ENCODE peak calls at places on chromosomes 2 and 18, in seven cellular contexts. One of them, this sample, is unnamed.

GRCh38 chr18:4004176-4004829 is 450.8 kb downstream of the DLGAP1 start:
- DNase-seq in aorta: no peak
- DNase-seq in lower lobe of right lung: no peak
- DNase-seq in breast epithelium: no peak
- DNase-seq in A549: no peak
- DNase-seq in tibial nerve: no peak
- DNase-seq in A673: peak
- DNase-seq in this sample: no peak

GRCh38 chr2:56127773-56128170 is 56.0 kb upstream of the CCDC85A start:
- DNase-seq in aorta: no peak
- DNase-seq in lower lobe of right lung: no peak
- DNase-seq in breast epithelium: no peak
- DNase-seq in A549: no peak
- DNase-seq in tibial nerve: no peak
- DNase-seq in A673: peak
- DNase-seq in this sample: no peak

GRCh38 chr2:207938886-207939285 is 86.4 kb downstream of the PLEKHM3 start:
- DNase-seq in aorta: no peak
- DNase-seq in lower lobe of right lung: no peak
- DNase-seq in breast epithelium: no peak
- DNase-seq in A549: no peak
- DNase-seq in tibial nerve: no peak
- DNase-seq in A673: no peak
- DNase-seq in this sample: no peak

GRCh38 chr2:105403785-105404698 is 5.2 kb upstream of the FHL2 start:
- DNase-seq in aorta: peak
- DNase-seq in lower lobe of right lung: no peak
- DNase-seq in breast epithelium: no peak
- DNase-seq in A549: peak
- DNase-seq in tibial nerve: no peak
- DNase-seq in A673: no peak
- DNase-seq in this sample: no peak

GRCh38 chr2:217835931-217836881 is 166.6 kb downstream of the TNS1 start:
- DNase-seq in aorta: peak
- DNase-seq in lower lobe of right lung: peak
- DNase-seq in breast epithelium: no peak
- DNase-seq in A549: no peak
- DNase-seq in tibial nerve: peak
- DNase-seq in A673: peak
- DNase-seq in this sample: no peak

GRCh38 chr18:25164837-25165791 is 186.9 kb downstream of the ZNF521 start:
- DNase-seq in aorta: peak
- DNase-seq in lower lobe of right lung: no peak
- DNase-seq in breast epithelium: no peak
- DNase-seq in A549: no peak
- DNase-seq in tibial nerve: peak
- DNase-seq in A673: peak
- DNase-seq in this sample: no peak

GRCh38 chr2:13558368-13558767 is 841.6 kb downstream of the TRIB2 start:
- DNase-seq in aorta: no peak
- DNase-seq in lower lobe of right lung: no peak
- DNase-seq in breast epithelium: no peak
- DNase-seq in A549: no peak
- DNase-seq in tibial nerve: no peak
- DNase-seq in A673: no peak
- DNase-seq in this sample: no peak

GRCh38 chr2:15993232-15993610 is 52.9 kb downstream of the MYCN start:
- DNase-seq in aorta: no peak
- DNase-seq in lower lobe of right lung: no peak
- DNase-seq in breast epithelium: no peak
- DNase-seq in A549: no peak
- DNase-seq in tibial nerve: no peak
- DNase-seq in A673: no peak
- DNase-seq in this sample: no peak

GRCh38 chr18:11994346-11994707 is 13.0 kb downstream of the IMPA2 start:
- DNase-seq in aorta: peak
- DNase-seq in lower lobe of right lung: peak
- DNase-seq in breast epithelium: no peak
- DNase-seq in A549: peak
- DNase-seq in tibial nerve: no peak
- DNase-seq in A673: no peak
- DNase-seq in this sample: no peak

GRCh38 chr2:19540739-19541503 is 182.5 kb upstream of the OSR1 start:
- DNase-seq in aorta: no peak
- DNase-seq in lower lobe of right lung: no peak
- DNase-seq in breast epithelium: no peak
- DNase-seq in A549: peak
- DNase-seq in tibial nerve: peak
- DNase-seq in A673: peak
- DNase-seq in this sample: no peak

GRCh38 chr18:59650266-59650820 is 46.9 kb downstream of the CCBE1 start:
- DNase-seq in aorta: no peak
- DNase-seq in lower lobe of right lung: no peak
- DNase-seq in breast epithelium: no peak
- DNase-seq in A549: no peak
- DNase-seq in tibial nerve: no peak
- DNase-seq in A673: peak
- DNase-seq in this sample: no peak

GRCh38 chr18:74065366-74065765 is 82.3 kb downstream of the FBXO15 start:
- DNase-seq in aorta: no peak
- DNase-seq in lower lobe of right lung: no peak
- DNase-seq in breast epithelium: no peak
- DNase-seq in A549: no peak
- DNase-seq in tibial nerve: no peak
- DNase-seq in A673: no peak
- DNase-seq in this sample: no peak

GRCh38 chr18:63480476-63480875 is 3.7 kb downstream of the SERPINB5 start:
- DNase-seq in aorta: no peak
- DNase-seq in lower lobe of right lung: no peak
- DNase-seq in breast epithelium: no peak
- DNase-seq in A549: no peak
- DNase-seq in tibial nerve: no peak
- DNase-seq in A673: no peak
- DNase-seq in this sample: no peak

GRCh38 chr2:203025592-203025991 is 10.9 kb downstream of the NBEAL1 start:
- DNase-seq in aorta: no peak
- DNase-seq in lower lobe of right lung: no peak
- DNase-seq in breast epithelium: no peak
- DNase-seq in A549: no peak
- DNase-seq in tibial nerve: no peak
- DNase-seq in A673: no peak
- DNase-seq in this sample: no peak

GRCh38 chr2:14015113-14015512 is 617.4 kb upstream of the LRATD1 start:
- DNase-seq in aorta: no peak
- DNase-seq in lower lobe of right lung: no peak
- DNase-seq in breast epithelium: no peak
- DNase-seq in A549: no peak
- DNase-seq in tibial nerve: no peak
- DNase-seq in A673: no peak
- DNase-seq in this sample: no peak

GRCh38 chr2:124080281-124081153 is 55.4 kb downstream of the CNTNAP5 start:
- DNase-seq in aorta: no peak
- DNase-seq in lower lobe of right lung: no peak
- DNase-seq in breast epithelium: no peak
- DNase-seq in A549: no peak
- DNase-seq in tibial nerve: no peak
- DNase-seq in A673: no peak
- DNase-seq in this sample: no peak

GRCh38 chr18:3246636-3247242 is 862 bp upstream of the MYL12A start:
- DNase-seq in aorta: peak
- DNase-seq in lower lobe of right lung: peak
- DNase-seq in breast epithelium: no peak
- DNase-seq in A549: no peak
- DNase-seq in tibial nerve: peak
- DNase-seq in A673: no peak
- DNase-seq in this sample: no peak

GRCh38 chr2:23521060-23521459 is 136.1 kb downstream of the KLHL29 start:
- DNase-seq in aorta: peak
- DNase-seq in lower lobe of right lung: no peak
- DNase-seq in breast epithelium: no peak
- DNase-seq in A549: no peak
- DNase-seq in tibial nerve: no peak
- DNase-seq in A673: no peak
- DNase-seq in this sample: no peak

GRCh38 chr2:156472686-156473085 is 36.5 kb downstream of the GPD2 start:
- DNase-seq in aorta: no peak
- DNase-seq in lower lobe of right lung: no peak
- DNase-seq in breast epithelium: no peak
- DNase-seq in A549: no peak
- DNase-seq in tibial nerve: no peak
- DNase-seq in A673: no peak
- DNase-seq in this sample: no peak

GRCh38 chr2:72037322-72037721 is 110.3 kb downstream of the CYP26B1 start:
- DNase-seq in aorta: no peak
- DNase-seq in lower lobe of right lung: no peak
- DNase-seq in breast epithelium: no peak
- DNase-seq in A549: no peak
- DNase-seq in tibial nerve: no peak
- DNase-seq in A673: no peak
- DNase-seq in this sample: no peak

GRCh38 chr2:135875491-135876065 is 665 bp downstream of the MCM6 start:
- DNase-seq in aorta: peak
- DNase-seq in lower lobe of right lung: peak
- DNase-seq in breast epithelium: peak
- DNase-seq in A549: peak
- DNase-seq in tibial nerve: peak
- DNase-seq in A673: peak
- DNase-seq in this sample: peak

GRCh38 chr2:113233593-113234550 is 44.8 kb downstream of the PAX8 start:
- DNase-seq in aorta: no peak
- DNase-seq in lower lobe of right lung: no peak
- DNase-seq in breast epithelium: no peak
- DNase-seq in A549: peak
- DNase-seq in tibial nerve: no peak
- DNase-seq in A673: no peak
- DNase-seq in this sample: no peak

GRCh38 chr2:195741191-195741590 is 84.2 kb downstream of the SLC39A10 start:
- DNase-seq in aorta: no peak
- DNase-seq in lower lobe of right lung: no peak
- DNase-seq in breast epithelium: no peak
- DNase-seq in A549: no peak
- DNase-seq in tibial nerve: no peak
- DNase-seq in A673: no peak
- DNase-seq in this sample: no peak
- H3K27ac ChIP-seq in aorta: no peak
- H3K27ac ChIP-seq in lower lobe of right lung: no peak
- H3K27ac ChIP-seq in breast epithelium: no peak
- H3K27ac ChIP-seq in A549: no peak
- H3K27ac ChIP-seq in tibial nerve: no peak
- H3K27ac ChIP-seq in A673: no peak
- H3K27ac ChIP-seq in this sample: no peak

GRCh38 chr2:78416625-78417300 is 608.7 kb upstream of the REG3G start:
- DNase-seq in aorta: no peak
- DNase-seq in lower lobe of right lung: no peak
- DNase-seq in breast epithelium: no peak
- DNase-seq in A549: no peak
- DNase-seq in tibial nerve: no peak
- DNase-seq in A673: no peak
- DNase-seq in this sample: no peak
- H3K27ac ChIP-seq in aorta: no peak
- H3K27ac ChIP-seq in lower lobe of right lung: no peak
- H3K27ac ChIP-seq in breast epithelium: no peak
- H3K27ac ChIP-seq in A549: no peak
- H3K27ac ChIP-seq in tibial nerve: no peak
- H3K27ac ChIP-seq in A673: no peak
- H3K27ac ChIP-seq in this sample: no peak

DNA sequence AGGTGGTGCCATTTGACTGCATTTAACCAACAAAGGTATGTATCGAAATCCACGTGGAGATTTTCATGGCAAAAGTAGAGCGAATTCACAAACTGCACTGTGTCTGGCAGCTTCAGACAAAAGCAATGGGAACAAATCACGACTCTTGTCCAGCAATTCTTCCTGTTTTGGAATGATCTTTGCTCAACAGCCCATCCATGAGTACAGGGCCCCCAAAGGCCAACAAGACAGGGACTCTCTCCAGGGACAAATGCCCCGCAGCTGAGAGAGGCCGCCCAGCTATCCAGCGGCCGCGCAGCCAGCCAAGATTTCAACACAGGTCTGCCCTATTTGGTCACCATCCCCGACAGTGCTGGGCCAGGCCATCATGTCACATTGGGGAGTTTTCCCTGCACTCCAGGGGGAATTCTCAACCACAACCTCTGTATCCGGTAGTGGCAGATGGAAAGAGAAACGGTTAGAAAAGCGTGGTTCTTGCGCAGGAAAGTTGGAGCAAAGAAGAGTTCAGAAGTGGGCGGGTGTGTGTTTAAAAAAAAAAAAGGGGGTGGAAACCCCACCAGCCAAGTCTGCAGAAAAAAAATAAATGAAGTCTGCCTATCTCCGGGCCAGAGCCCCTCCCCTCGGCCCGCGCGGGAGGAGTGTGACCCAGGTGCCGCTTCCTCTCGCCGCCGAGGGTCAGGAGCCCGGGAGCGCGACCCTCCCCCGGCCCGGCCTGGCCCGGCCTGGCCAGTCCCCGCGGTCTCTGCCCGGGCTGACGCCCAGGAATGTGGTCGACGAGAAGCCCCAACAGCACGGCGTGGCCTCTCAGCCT is at the start of gene GYPC:
- DNase-seq in aorta: peak
- DNase-seq in lower lobe of right lung: peak
- DNase-seq in breast epithelium: peak
- DNase-seq in A549: no peak
- DNase-seq in tibial nerve: peak
- DNase-seq in A673: no peak
- DNase-seq in this sample: no peak
- H3K27ac ChIP-seq in aorta: peak
- H3K27ac ChIP-seq in lower lobe of right lung: peak
- H3K27ac ChIP-seq in breast epithelium: peak
- H3K27ac ChIP-seq in A549: no peak
- H3K27ac ChIP-seq in tibial nerve: peak
- H3K27ac ChIP-seq in A673: no peak
- H3K27ac ChIP-seq in this sample: peak

DNA sequence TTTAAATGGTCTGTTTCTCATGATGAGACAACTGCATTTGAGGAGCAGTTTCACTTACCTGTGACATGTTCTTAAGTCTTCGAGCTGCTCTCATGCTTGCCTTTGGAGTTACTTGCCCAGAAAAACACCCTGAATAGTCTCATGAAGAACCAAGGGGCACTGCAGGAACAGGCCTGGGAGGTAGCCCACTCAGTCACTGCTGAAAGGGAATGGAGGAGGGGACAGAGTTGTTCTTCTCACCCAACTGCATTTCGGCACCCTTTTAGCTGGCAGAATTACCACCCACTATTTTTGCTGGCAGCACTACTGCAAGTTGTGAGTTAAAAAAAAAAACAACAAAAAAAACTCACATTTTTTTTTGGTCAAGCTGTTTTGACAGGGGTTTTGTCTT is 181.9 kb downstream of the PTPRM start:
- DNase-seq in aorta: no peak
- DNase-seq in lower lobe of right lung: no peak
- DNase-seq in breast epithelium: no peak
- DNase-seq in A549: no peak
- DNase-seq in tibial nerve: no peak
- DNase-seq in A673: no peak
- DNase-seq in this sample: no peak
- H3K27ac ChIP-seq in aorta: no peak
- H3K27ac ChIP-seq in lower lobe of right lung: no peak
- H3K27ac ChIP-seq in breast epithelium: no peak
- H3K27ac ChIP-seq in A549: peak
- H3K27ac ChIP-seq in tibial nerve: peak
- H3K27ac ChIP-seq in A673: no peak
- H3K27ac ChIP-seq in this sample: no peak